ENCODE peak calls at places on chromosomes 11 and 22, in five cellular contexts. I, L, M, P and K are unnamed samples. For H3K36me3, the result is how much of the 10 kb centered on the place peaks cover.

GRCh38 chr11:18731949-18732821 is 6.2 kb upstream of the IGSF22 start:
- DNase-seq in L (no peak), I (peak), M (peak), P (no peak), K (no peak)

GRCh38 chr11:13487661-13488030 is 8.2 kb downstream of the PTH start:
- DNase-seq in L (no peak), I (no peak), P (no peak), M (peak), K (no peak)

GRCh38 chr22:42431401-42432019 is 693 bp downstream of the NFAM1 start:
- DNase-seq in L (no peak), P (no peak), I (no peak), M (no peak), K (no peak)

GRCh38 chr11:27740362-27741024 is 40.2 kb upstream of the BDNF start:
- DNase-seq in L (no peak), I (no peak), M (peak), P (no peak), K (no peak)

GRCh38 chr22:30615543-30615954 is 8.6 kb downstream of the TCN2 start:
- DNase-seq in M (no peak), L (no peak), I (no peak), P (peak), K (no peak)

GRCh38 chr11:123707606-123708205 is 33.8 kb downstream of the ZNF202 start:
- DNase-seq in I (no peak), P (no peak), L (peak), M (peak), K (no peak)

GRCh38 chr11:82731691-82732277 is 1.9 kb downstream of the FAM181B start:
- DNase-seq in L (no peak), P (no peak), I (no peak), M (no peak), K (no peak)

GRCh38 chr11:82980292-82980691 is 78.8 kb downstream of the DDIAS start:
- DNase-seq in I (no peak), P (no peak), L (no peak), M (peak), K (no peak)

GRCh38 chr11:57406337-57406904 is 16.0 kb upstream of the PRG2 start:
- DNase-seq in P (no peak), L (no peak), M (no peak), I (no peak), K (no peak)

GRCh38 chr22:45740236-45740635 is 68.6 kb downstream of the ATXN10 start:
- DNase-seq in M (peak), I (no peak), P (no peak), L (no peak), K (no peak)
- H3K36me3 ChIP-seq in M (under half), I (under half), P (half or more), L (under half), K (under half)

GRCh38 chr11:285021-285893 is 3.7 kb upstream of the PGGHG start:
- DNase-seq in M (no peak), P (no peak), L (no peak), I (no peak), K (peak)

GRCh38 chr11:282171-282570 is 4.0 kb downstream of the NLRP6 start:
- DNase-seq in P (no peak), I (no peak), L (no peak), M (no peak), K (peak)

GRCh38 chr11:284081-285020 is 4.6 kb upstream of the PGGHG start:
- DNase-seq in P (no peak), I (no peak), L (no peak), M (no peak), K (peak)

GRCh38 chr11:282630-283360 is 4.6 kb downstream of the NLRP6 start:
- DNase-seq in I (no peak), L (no peak), P (no peak), M (no peak), K (peak)

DNA sequence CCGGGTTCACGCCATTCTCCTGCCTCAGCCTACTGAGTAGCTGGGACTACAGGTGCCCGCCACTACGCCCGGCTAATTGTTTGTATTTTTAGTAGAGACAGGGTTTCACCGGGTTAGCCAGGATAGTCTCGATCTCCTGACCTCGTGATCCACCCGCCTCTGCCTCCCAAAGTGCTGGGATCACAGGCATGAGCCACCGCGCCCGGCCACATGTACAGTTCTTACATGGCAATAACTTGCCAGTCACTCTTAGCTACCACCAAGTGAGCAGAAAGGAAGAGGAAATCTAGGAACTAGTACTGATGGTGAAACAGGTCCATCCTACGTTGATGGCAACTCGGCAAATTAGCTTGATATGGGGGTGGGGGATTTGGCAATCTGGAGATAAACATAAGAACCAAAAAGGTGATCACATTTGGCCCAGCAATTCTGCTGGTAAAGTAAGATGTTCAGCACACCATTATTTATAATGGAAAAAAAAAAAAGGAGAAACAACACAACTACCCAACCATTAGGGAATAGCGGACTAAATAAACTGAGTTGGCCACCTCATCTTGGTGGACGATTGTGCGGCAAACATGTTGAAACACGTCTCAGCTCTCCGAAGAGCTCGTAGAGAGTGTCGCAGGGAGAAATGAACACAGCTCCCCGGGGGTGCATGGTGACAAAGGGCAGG is 5.3 kb downstream of the NLRP6 start:
- DNase-seq in P (no peak), I (no peak), L (no peak), M (no peak), K (no peak)
- H3K36me3 ChIP-seq in P (under half), I (under half), L (under half), M (under half), K (under half)

DNA sequence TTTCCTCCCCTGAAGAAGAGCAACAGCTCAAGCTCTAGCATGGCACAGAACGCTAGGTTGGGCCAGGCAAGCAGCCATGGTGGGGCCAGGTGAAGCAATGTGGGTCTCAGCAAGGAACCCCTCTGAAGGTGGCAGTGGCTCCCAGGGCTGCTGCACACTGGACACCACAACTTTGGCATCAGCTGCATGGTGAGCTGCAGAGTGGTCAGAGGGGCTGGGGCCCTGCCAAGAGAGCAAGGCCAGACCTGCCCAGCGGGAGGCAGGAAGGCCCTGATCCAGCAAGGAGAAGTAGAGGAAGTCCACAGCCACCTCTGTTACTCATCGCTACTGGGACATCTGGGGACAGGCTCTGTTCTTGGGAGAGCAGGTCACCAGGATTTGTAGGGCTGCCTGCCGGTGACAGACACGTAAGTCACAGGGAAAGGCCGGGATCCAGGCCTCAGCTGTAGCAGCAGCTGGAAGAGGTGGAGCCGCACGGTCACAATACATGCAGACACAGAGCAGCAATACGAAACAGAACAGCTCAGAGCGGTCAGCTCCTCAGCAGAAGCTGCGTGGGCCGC is 12.4 kb downstream of the CYB561A3 start:
- DNase-seq in L (no peak), M (no peak), P (no peak), I (no peak), K (no peak)
- H3K36me3 ChIP-seq in L (under half), M (half or more), P (half or more), I (under half), K (under half)

GRCh38 chr11:128463975-128464374 is 123.4 kb downstream of the ETS1 start:
- DNase-seq in I (no peak), P (no peak), M (no peak), L (no peak), K (no peak)
- H3K36me3 ChIP-seq in I (under half), P (half or more), M (under half), L (under half), K (under half)